ENCODE peak calls at places on chromosomes 12 and 14, in eight cellular contexts. J, U, K, N, T, Q, X and F are unnamed samples.

GRCh38 chr12:28226705-28227104 is 36.4 kb downstream of the CCDC91 start:
- DNase-seq in J (no peak), U (no peak), K (no peak), N (no peak), T (no peak), Q (no peak), X (no peak), F (no peak)

GRCh38 chr14:104011824-104012517 is 69.6 kb upstream of the RD3L start:
- DNase-seq in J (no peak), U (no peak), K (no peak), N (no peak), T (no peak), Q (peak; percentile 19), X (no peak), F (no peak)

GRCh38 chr14:24231263-24232120 is 675 bp downstream of the NEDD8 start:
- DNase-seq in J (no peak), U (no peak), K (peak; percentile 56), N (no peak), T (no peak), Q (no peak), X (no peak), F (no peak)

GRCh38 chr14:22535916-22536315 is 53.1 kb downstream of the DAD1 start:
- DNase-seq in J (no peak), U (no peak), K (peak; percentile 52), N (no peak), T (no peak), Q (no peak), X (no peak), F (no peak)

GRCh38 chr12:113005759-113006158 is 27.4 kb downstream of the OAS2 start:
- DNase-seq in J (no peak), U (no peak), K (no peak), N (no peak), T (no peak), Q (no peak), X (no peak), F (no peak)

GRCh38 chr14:94517641-94518257 is 8.5 kb upstream of the SERPINA12 start:
- DNase-seq in J (no peak), U (no peak), K (no peak), N (no peak), T (no peak), Q (no peak), X (no peak), F (no peak)

GRCh38 chr12:94426049-94426448 is 33.6 kb downstream of the CEP83 start:
- DNase-seq in J (no peak), U (no peak), K (no peak), N (no peak), T (no peak), Q (no peak), X (no peak), F (no peak)

GRCh38 chr12:94305293-94305957 is 154.2 kb downstream of the CEP83 start:
- DNase-seq in J (no peak), U (no peak), K (peak; percentile 79), N (no peak), T (no peak), Q (peak; percentile 23), X (no peak), F (no peak)

GRCh38 chr14:67620217-67620789 is 583 bp downstream of the ARG2 start:
- DNase-seq in J (peak; percentile 11), U (no peak), K (no peak), N (no peak), T (peak; percentile 26), Q (peak; percentile 49), X (no peak), F (no peak)

GRCh38 chr14:47490353-47490752 is 185.1 kb downstream of the MDGA2 start:
- DNase-seq in J (no peak), U (no peak), K (no peak), N (no peak), T (no peak), Q (no peak), X (no peak), F (no peak)

GRCh38 chr14:102764220-102764671 is 13.0 kb upstream of the TRAF3 start:
- DNase-seq in J (no peak), U (no peak), K (no peak), N (peak; percentile 64), T (no peak), Q (no peak), X (no peak), F (no peak)

GRCh38 chr14:24172261-24172860 is 481 bp downstream of the REC8 start:
- DNase-seq in J (no peak), U (no peak), K (no peak), N (no peak), T (no peak), Q (no peak), X (no peak), F (no peak)

GRCh38 chr12:14164266-14164665 is 182.9 kb upstream of the GRIN2B start:
- DNase-seq in J (no peak), U (no peak), K (no peak), N (no peak), T (no peak), Q (no peak), X (no peak), F (no peak)